ENCODE peak calls at places on chromosomes 3 and 15, in eight cellular contexts. Y is astrocyte of the spinal cord; B is Calu3; J is GM12865; M is AG09309; S is cardiac fibroblast; P is fibroblast of mammary gland; V is CD8-positive, alpha-beta T cell. E is an unnamed sample.

GRCh38 chr3:196569003-196569516 is 600 bp downstream of the FBXO45 start:
- DNase-seq in Y (peak; percentile 11), B (peak; percentile 54), J (peak; percentile 77), M (no peak), S (peak; percentile 26), P (peak; percentile 19), V (peak; percentile 48), E (peak; percentile 28)

GRCh38 chr15:68612979-68613740 is 34.4 kb downstream of the CORO2B start:
- DNase-seq in Y (no peak), B (no peak), J (no peak), M (no peak), S (peak; percentile 40), P (peak; percentile 38), V (no peak), E (no peak)

GRCh38 chr3:125121246-125122010 is 65.6 kb upstream of the HEG1 start:
- DNase-seq in Y (peak; percentile 17), B (no peak), J (peak; percentile 78), M (no peak), S (no peak), P (no peak), V (peak; percentile 22), E (no peak)

GRCh38 chr3:53671192-53672021 is 174.8 kb downstream of the CHDH start:
- DNase-seq in Y (no peak), B (no peak), J (no peak), M (no peak), S (no peak), P (no peak), V (no peak), E (no peak)

GRCh38 chr3:73542127-73542526 is 82.6 kb downstream of the PDZRN3 start:
- DNase-seq in Y (no peak), B (no peak), J (no peak), M (no peak), S (no peak), P (no peak), V (no peak), E (no peak)

GRCh38 chr3:117885046-117885445 is 1149.6 kb downstream of the IGSF11 start:
- DNase-seq in Y (no peak), B (no peak), J (peak; percentile 9), M (no peak), S (peak; percentile 3), P (no peak), V (no peak), E (no peak)

GRCh38 chr15:72271895-72272212 is 500 bp downstream of the PARP6 start:
- DNase-seq in Y (peak; percentile 13), B (peak; percentile 11), J (peak; percentile 19), M (no peak), S (peak; percentile 23), P (peak; percentile 19), V (no peak), E (no peak)

GRCh38 chr15:25545017-25545416 is 106.2 kb upstream of the UBE3A start:
- DNase-seq in Y (peak; percentile 48), B (no peak), J (no peak), M (no peak), S (no peak), P (peak; percentile 71), V (no peak), E (no peak)

GRCh38 chr3:150149651-150150051 is 179.0 kb upstream of the PFN2 start:
- DNase-seq in Y (peak; percentile 83), B (no peak), J (no peak), M (peak; percentile 82), S (peak; percentile 83), P (peak; percentile 96), V (no peak), E (no peak)

GRCh38 chr15:78625621-78626280 is 5.0 kb upstream of the CHRNA3 start:
- DNase-seq in Y (no peak), B (no peak), J (no peak), M (no peak), S (no peak), P (no peak), V (no peak), E (no peak)

GRCh38 chr3:183634707-183635106 is 716 bp upstream of the KLHL24 start:
- DNase-seq in Y (no peak), B (no peak), J (peak; percentile 18), M (no peak), S (no peak), P (no peak), V (no peak), E (no peak)

GRCh38 chr3:159025733-159026132 is 223.9 kb downstream of the MFSD1 start:
- DNase-seq in Y (no peak), B (no peak), J (no peak), M (no peak), S (no peak), P (peak; percentile 2), V (no peak), E (no peak)

GRCh38 chr3:182248349-182248880 is 536.7 kb downstream of the SOX2 start:
- DNase-seq in Y (no peak), B (peak; percentile 14), J (peak; percentile 26), M (no peak), S (no peak), P (no peak), V (no peak), E (no peak)

GRCh38 chr15:69854521-69855171 is 243.1 kb downstream of the TLE3 start:
- DNase-seq in Y (peak; percentile 86), B (no peak), J (no peak), M (peak; percentile 73), S (peak; percentile 95), P (peak; percentile 24), V (no peak), E (no peak)

GRCh38 chr3:138092023-138092422 is 23.4 kb downstream of the DZIP1L start:
- DNase-seq in Y (peak; percentile 62), B (no peak), J (no peak), M (no peak), S (peak; percentile 51), P (peak; percentile 50), V (no peak), E (no peak)

GRCh38 chr3:182364323-182364722 is 429.0 kb upstream of the ATP11B start:
- DNase-seq in Y (peak; percentile 50), B (no peak), J (no peak), M (no peak), S (no peak), P (no peak), V (no peak), E (no peak)

GRCh38 chr15:78455749-78456148 is 17.7 kb downstream of the IREB2 start:
- DNase-seq in Y (no peak), B (no peak), J (no peak), M (no peak), S (no peak), P (peak; percentile 48), V (no peak), E (no peak)

GRCh38 chr3:187286467-187287059 is 5.0 kb downstream of the MASP1 start:
- DNase-seq in Y (peak; percentile 50), B (no peak), J (no peak), M (peak; percentile 94), S (peak; percentile 78), P (peak; percentile 98), V (no peak), E (no peak)

GRCh38 chr3:116280130-116280740 is 165.1 kb downstream of the LSAMP start:
- DNase-seq in Y (no peak), B (no peak), J (no peak), M (no peak), S (no peak), P (no peak), V (no peak), E (no peak)

GRCh38 chr3:41018841-41019240 is 180.5 kb upstream of the CTNNB1 start:
- DNase-seq in Y (no peak), B (no peak), J (no peak), M (no peak), S (no peak), P (no peak), V (no peak), E (no peak)

GRCh38 chr15:29695486-29696167 is 126.6 kb downstream of the TJP1 start:
- DNase-seq in Y (no peak), B (no peak), J (peak; percentile 21), M (no peak), S (no peak), P (no peak), V (no peak), E (no peak)
- TF ChIP-seq CTCF in Y (no peak), B (no peak), J (peak; percentile 7), M (no peak), S (no peak), P (no peak), V (no peak), E (no peak)

GRCh38 chr3:174620138-174620537 is 239.0 kb upstream of the NAALADL2 start:
- DNase-seq in Y (peak; percentile 15), B (no peak), J (no peak), M (peak; percentile 2), S (peak; percentile 49), P (peak; percentile 54), V (no peak), E (no peak)
- TF ChIP-seq CTCF in Y (peak; percentile 31), B (no peak), J (no peak), M (peak; percentile 32), S (peak; percentile 44), P (peak; percentile 47), V (no peak), E (peak; percentile 51)

GRCh38 chr15:34621675-34622074 is 38.2 kb upstream of the GOLGA8B start:
- DNase-seq in Y (peak; percentile 42), B (no peak), J (no peak), M (no peak), S (peak; percentile 7), P (peak; percentile 48), V (no peak), E (no peak)
- TF ChIP-seq CTCF in Y (peak; percentile 42), B (no peak), J (peak; percentile 4), M (peak; percentile 40), S (peak; percentile 30), P (peak; percentile 39), V (no peak), E (peak; percentile 38)

GRCh38 chr3:14902719-14903118 is 44.7 kb upstream of the NR2C2 start:
- DNase-seq in Y (no peak), B (no peak), J (no peak), M (no peak), S (peak; percentile 9), P (no peak), V (no peak), E (no peak)

GRCh38 chr3:14906355-14906960 is 40.9 kb upstream of the NR2C2 start:
- DNase-seq in Y (no peak), B (no peak), J (no peak), M (no peak), S (no peak), P (no peak), V (no peak), E (no peak)

GRCh38 chr3:14907043-14907966 is 40.1 kb upstream of the NR2C2 start:
- DNase-seq in Y (no peak), B (no peak), J (no peak), M (no peak), S (no peak), P (no peak), V (no peak), E (no peak)

GRCh38 chr3:14900881-14901873 is 46.2 kb upstream of the NR2C2 start:
- DNase-seq in Y (no peak), B (no peak), J (no peak), M (no peak), S (no peak), P (no peak), V (no peak), E (no peak)

DNA sequence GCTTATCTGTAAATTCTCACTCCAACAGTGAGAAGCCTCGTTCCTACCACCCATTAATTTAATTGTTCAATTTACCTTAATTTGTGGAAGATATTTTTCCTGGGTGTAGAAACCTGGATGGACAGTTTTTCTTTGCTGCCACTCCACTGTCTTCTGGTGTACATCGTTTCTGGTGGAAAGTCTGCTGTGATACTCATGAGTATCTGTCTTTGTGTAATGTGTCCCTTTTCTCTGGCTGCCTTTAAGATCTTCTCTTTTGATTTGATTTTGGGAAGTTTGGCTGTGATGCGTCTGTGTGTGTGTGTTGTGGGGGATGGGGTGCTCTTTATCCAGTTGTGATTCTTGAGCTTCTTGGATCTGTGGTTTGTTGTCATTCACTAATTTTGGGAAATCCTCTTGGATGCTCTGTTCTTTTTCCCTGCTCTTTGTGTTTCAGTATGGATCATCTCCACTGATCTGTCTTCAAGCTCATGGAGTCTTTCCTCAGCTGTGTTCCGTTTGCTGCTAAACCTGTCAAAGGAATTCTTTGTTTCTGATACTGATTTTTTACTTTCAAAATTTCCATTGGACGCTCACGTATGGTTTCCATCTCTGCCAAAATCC is 42.2 kb upstream of the NR2C2 start:
- DNase-seq in Y (no peak), B (no peak), J (no peak), M (no peak), S (no peak), P (no peak), V (no peak), E (no peak)
- TF ChIP-seq CTCF in Y (no peak), B (no peak), J (no peak), M (no peak), S (no peak), P (no peak), V (no peak), E (no peak)

E was measured in neural crest cell.